ENCODE peak calls at places on chromosomes 12 and 14, in eight cellular contexts. H is adipocyte; T is right atrium auricular region; X is T1000; M is HepG2; A is NCI-H146; N is activated CD4-positive, alpha-beta T cell treated with anti-CD3 and anti-CD28 coated beads for 4 hours; W is EL. D is an unnamed sample.

GRCh38 chr12:104056419-104056972 is 6.5 kb upstream of the GLT8D2 start:
- DNase-seq in H (no peak), T (no peak), X (no peak), M (no peak), A (peak), N (no peak), W (no peak), D (no peak)

GRCh38 chr12:1660304-1661187 is 30.3 kb upstream of the ADIPOR2 start:
- DNase-seq in H (peak), T (peak), X (no peak), M (peak), A (no peak), N (peak), W (no peak), D (peak)

GRCh38 chr12:1800646-1801284 is 19.6 kb upstream of the LRTM2 start:
- DNase-seq in H (no peak), T (no peak), X (peak), M (peak), A (peak), N (no peak), W (no peak), D (no peak)

GRCh38 chr14:78131201-78131600 is 39.0 kb upstream of the NRXN3 start:
- DNase-seq in H (no peak), T (no peak), X (no peak), M (no peak), A (no peak), N (no peak), W (no peak), D (no peak)

GRCh38 chr12:93459992-93460391 is 7.3 kb upstream of the MRPL42 start:
- DNase-seq in H (no peak), T (no peak), X (no peak), M (no peak), A (no peak), N (no peak), W (no peak), D (no peak)

GRCh38 chr12:95396849-95397498 is 77.0 kb upstream of the METAP2 start:
- DNase-seq in H (peak), T (no peak), X (no peak), M (peak), A (no peak), N (no peak), W (peak), D (no peak)

GRCh38 chr14:63551338-63551737 is 8.2 kb upstream of the PPP2R5E start:
- DNase-seq in H (peak), T (no peak), X (peak), M (no peak), A (no peak), N (no peak), W (peak), D (no peak)

GRCh38 chr14:65206448-65207096 is 104.3 kb upstream of the MAX start:
- DNase-seq in H (peak), T (no peak), X (no peak), M (no peak), A (no peak), N (no peak), W (peak), D (no peak)

GRCh38 chr12:115752913-115753726 is 524.4 kb downstream of the MED13L start:
- DNase-seq in H (peak), T (peak), X (no peak), M (peak), A (peak), N (no peak), W (peak), D (no peak)

GRCh38 chr14:23863836-23864235 is 89.7 kb upstream of the DHRS4 start:
- DNase-seq in H (no peak), T (no peak), X (no peak), M (no peak), A (no peak), N (no peak), W (no peak), D (no peak)

GRCh38 chr12:122204829-122205589 is 1.5 kb downstream of the B3GNT4 start:
- DNase-seq in H (no peak), T (no peak), X (no peak), M (no peak), A (no peak), N (no peak), W (no peak), D (no peak)

GRCh38 chr14:39180553-39180952 is 5.5 kb downstream of the PNN start:
- DNase-seq in H (no peak), T (no peak), X (no peak), M (no peak), A (no peak), N (no peak), W (no peak), D (no peak)

GRCh38 chr12:1927751-1928351 is 9.4 kb upstream of the CACNA2D4 start:
- DNase-seq in H (no peak), T (peak), X (no peak), M (no peak), A (no peak), N (no peak), W (no peak), D (no peak)

GRCh38 chr14:79144891-79145290 is 974.7 kb downstream of the NRXN3 start:
- DNase-seq in H (no peak), T (no peak), X (no peak), M (no peak), A (no peak), N (no peak), W (peak), D (no peak)

GRCh38 chr14:24271134-24271833 is at the start of gene RABGGTA:
- DNase-seq in H (peak), T (peak), X (peak), M (peak), A (peak), N (peak), W (peak), D (peak)

GRCh38 chr14:59905193-59905592 is 14.8 kb upstream of the LRRC9 start:
- DNase-seq in H (no peak), T (no peak), X (no peak), M (no peak), A (no peak), N (no peak), W (peak), D (no peak)

GRCh38 chr12:95277139-95277538 is 59.5 kb downstream of the VEZT start:
- DNase-seq in H (peak), T (no peak), X (no peak), M (no peak), A (no peak), N (no peak), W (peak), D (no peak)

GRCh38 chr12:61095131-61095530 is 1165.1 kb upstream of the USP15 start:
- DNase-seq in H (peak), T (no peak), X (no peak), M (no peak), A (no peak), N (no peak), W (no peak), D (no peak)

D was measured in activated naive CD4-positive, alpha-beta T cell treated with anti-CD3 and anti-CD28 coated beads, Interleukin-2, amount 50 U/mL, for 16 hours.